ENCODE peak calls at places on chromosomes 13 and 19, in seven cellular contexts. U is A549, C is tibial artery, Y is heart right ventricle, P is ascending aorta, O is uterus, Z is cardiac muscle cell. A is an unnamed sample.

GRCh38 chr13:35279500-35279899 is 197.0 kb downstream of the MAB21L1 start:
- DNase-seq in U (no peak), Z (no peak), O (no peak), P (no peak), Y (no peak), C (no peak), A (no peak)

GRCh38 chr13:23955064-23955463 is 57.8 kb upstream of the C1QTNF9B start:
- DNase-seq in O (no peak), P (no peak), Z (no peak), Y (no peak), U (no peak), C (no peak), A (no peak)

GRCh38 chr19:34308381-34309367 is 54.3 kb downstream of the GARRE1 start:
- DNase-seq in P (no peak), C (no peak), O (no peak), U (no peak), Y (no peak), Z (no peak), A (no peak)

GRCh38 chr19:36528921-36529518 is 949 bp upstream of the ZNF260 start:
- DNase-seq in O (no peak), P (no peak), C (no peak), Y (no peak), Z (peak; percentile 12), U (peak; percentile 49), A (no peak)

GRCh38 chr13:95535243-95535642 is 17.3 kb upstream of the CLDN10 start:
- DNase-seq in O (no peak), U (peak; percentile 45), Z (no peak), C (no peak), Y (no peak), P (no peak), A (no peak)

GRCh38 chr13:25116044-25116443 is 20.1 kb downstream of the PABPC3 start:
- DNase-seq in Z (no peak), Y (no peak), O (no peak), C (no peak), P (no peak), U (no peak), A (no peak)

GRCh38 chr13:71964491-71965108 is 97.6 kb upstream of the DACH1 start:
- DNase-seq in O (no peak), Y (no peak), C (no peak), U (no peak), Z (no peak), P (no peak), A (no peak)

GRCh38 chr13:19590423-19590822 is 29.1 kb upstream of the TPTE2 start:
- DNase-seq in C (no peak), Z (no peak), P (no peak), O (no peak), Y (no peak), U (no peak), A (no peak)

GRCh38 chr19:34712606-34713261 is 21.3 kb upstream of the ZNF181 start:
- DNase-seq in Y (peak; percentile 76), P (peak; percentile 67), Z (peak; percentile 70), C (no peak), U (peak; percentile 77), O (peak; percentile 24), A (no peak)

GRCh38 chr19:48991823-48992570 is 1.1 kb downstream of the GYS1 start:
- DNase-seq in U (peak; percentile 75), Y (peak; percentile 74), P (peak; percentile 89), C (peak; percentile 90), Z (peak; percentile 69), O (peak; percentile 52), A (no peak)

GRCh38 chr19:4732680-4733114 is 9.1 kb upstream of the DPP9 start:
- DNase-seq in Y (peak; percentile 44), C (no peak), O (peak; percentile 52), U (peak; percentile 57), Z (peak; percentile 72), P (no peak), A (no peak)

GRCh38 chr13:72565893-72566292 is 161.5 kb downstream of the MZT1 start:
- DNase-seq in C (no peak), Z (peak; percentile 68), U (no peak), Y (no peak), O (no peak), P (no peak), A (no peak)

GRCh38 chr13:62696490-62696889 is 1280.8 kb upstream of the PCDH20 start:
- DNase-seq in Y (no peak), U (no peak), O (no peak), C (no peak), P (no peak), Z (no peak), A (no peak)

GRCh38 chr13:46553886-46554855 is 1.2 kb downstream of the LRCH1 start:
- DNase-seq in Y (peak; percentile 79), Z (peak; percentile 84), C (peak; percentile 85), U (peak; percentile 49), O (peak; percentile 62), P (peak; percentile 86), A (no peak)

GRCh38 chr13:46556380-46556779 is 3.4 kb downstream of the LRCH1 start:
- DNase-seq in Z (no peak), Y (no peak), O (no peak), U (no peak), C (no peak), P (no peak), A (no peak)

GRCh38 chr13:46553521-46553885 is 533 bp downstream of the LRCH1 start:
- DNase-seq in Z (peak; percentile 34), Y (no peak), P (peak; percentile 66), C (peak; percentile 68), U (no peak), O (no peak), A (no peak)

GRCh38 chr13:46555722-46556121 is 2.8 kb downstream of the LRCH1 start:
- DNase-seq in Z (no peak), P (no peak), O (no peak), Y (no peak), C (no peak), U (no peak), A (no peak)

GRCh38 chr13:46554971-46555370 is 2.0 kb downstream of the LRCH1 start:
- DNase-seq in P (no peak), Y (no peak), U (no peak), O (no peak), C (no peak), Z (no peak), A (no peak)
- H3K4me1 ChIP-seq in P (peaks cover 2% of the 10 kb centered on the region), Y (peaks cover 15% of the 10 kb centered on the region), U (peaks cover 32% of the 10 kb centered on the region), O (peaks cover 7% of the 10 kb centered on the region), C (peaks cover 43% of the 10 kb centered on the region), Z (peaks cover 8% of the 10 kb centered on the region), A (peaks cover 38% of the 10 kb centered on the region)

GRCh38 chr19:31233288-31233687 is 115.9 kb downstream of the TSHZ3 start:
- DNase-seq in P (no peak), Z (no peak), C (no peak), U (no peak), O (no peak), Y (no peak), A (no peak)

GRCh38 chr19:31232220-31232619 is 117.0 kb downstream of the TSHZ3 start:
- DNase-seq in Z (peak; percentile 15), Y (no peak), U (no peak), C (no peak), O (no peak), P (no peak), A (no peak)

GRCh38 chr19:31235806-31236205 is 113.4 kb downstream of the TSHZ3 start:
- DNase-seq in O (no peak), Y (no peak), C (no peak), P (no peak), U (no peak), Z (no peak), A (no peak)

GRCh38 chr19:31231181-31231580 is 118.1 kb downstream of the TSHZ3 start:
- DNase-seq in Y (no peak), O (no peak), U (no peak), Z (no peak), P (no peak), C (no peak), A (no peak)

GRCh38 chr19:31232871-31233270 is 116.4 kb downstream of the TSHZ3 start:
- DNase-seq in Y (no peak), U (no peak), P (no peak), O (no peak), Z (no peak), C (no peak), A (no peak)
- H3K9me3 ChIP-seq in Y (no peaks in the 10 kb centered on the region), U (peaks cover 2% of the 10 kb centered on the region), P (no peaks in the 10 kb centered on the region), O (no peaks in the 10 kb centered on the region), Z (no peaks in the 10 kb centered on the region), C (no peaks in the 10 kb centered on the region), A (no peaks in the 10 kb centered on the region)

GRCh38 chr13:112671359-112671758 is 18.5 kb upstream of the ATP11A start:
- DNase-seq in O (peak; percentile 6), U (no peak), C (no peak), Z (no peak), Y (no peak), P (no peak), A (no peak)

GRCh38 chr13:112670864-112671263 is 19.0 kb upstream of the ATP11A start:
- DNase-seq in C (no peak), Y (no peak), O (peak; percentile 7), Z (no peak), U (no peak), P (no peak), A (peak; percentile 70)

GRCh38 chr13:112674412-112675383 is 15.1 kb upstream of the ATP11A start:
- DNase-seq in O (no peak), Y (no peak), P (no peak), Z (no peak), U (no peak), C (no peak), A (peak; percentile 40)

GRCh38 chr13:112670118-112670517 is 19.7 kb upstream of the ATP11A start:
- DNase-seq in P (no peak), O (no peak), U (no peak), Z (no peak), C (no peak), Y (no peak), A (peak; percentile 65)

DNA sequence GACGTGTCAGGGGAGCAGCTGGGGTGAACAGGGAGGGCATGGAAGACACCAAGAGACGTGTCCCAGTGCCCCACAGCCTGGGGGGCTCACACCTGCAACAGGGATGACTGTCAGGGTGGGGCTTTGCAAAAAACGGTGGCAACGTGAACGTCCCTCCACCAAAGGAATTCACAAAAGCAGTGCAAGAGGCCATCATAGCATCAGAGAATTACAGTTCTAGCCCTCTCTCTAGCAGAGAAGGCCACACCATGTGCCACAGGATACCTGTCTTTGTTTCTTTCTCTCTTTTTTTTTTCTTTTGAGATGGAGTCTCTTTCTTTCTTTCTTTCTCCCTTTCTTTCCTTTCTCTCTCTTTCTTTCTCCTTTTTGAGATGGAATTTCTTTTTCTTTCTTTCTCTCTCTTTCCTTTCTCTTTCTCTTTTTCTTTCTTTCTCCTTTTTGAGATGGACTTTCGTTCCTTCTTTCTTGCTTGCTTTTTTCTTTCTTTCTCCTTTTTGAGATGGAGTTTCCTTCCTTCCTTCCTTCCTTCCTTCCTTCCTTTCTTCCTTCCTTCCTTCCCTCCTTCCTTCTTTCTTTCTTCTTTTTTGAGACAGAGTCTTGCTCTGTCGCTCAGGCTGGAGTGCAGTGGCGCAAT is 17.1 kb upstream of the ATP11A start:
- DNase-seq in C (no peak), Y (no peak), U (no peak), P (no peak), O (no peak), Z (no peak), A (peak; percentile 62)
- H3K4me3 ChIP-seq in C (no peak overlapping the region), Y (no peak overlapping the region), U (no peak overlapping the region), P (no peak overlapping the region), O (no peak overlapping the region), Z (no peak overlapping the region), A (no peak overlapping the region)

DNA sequence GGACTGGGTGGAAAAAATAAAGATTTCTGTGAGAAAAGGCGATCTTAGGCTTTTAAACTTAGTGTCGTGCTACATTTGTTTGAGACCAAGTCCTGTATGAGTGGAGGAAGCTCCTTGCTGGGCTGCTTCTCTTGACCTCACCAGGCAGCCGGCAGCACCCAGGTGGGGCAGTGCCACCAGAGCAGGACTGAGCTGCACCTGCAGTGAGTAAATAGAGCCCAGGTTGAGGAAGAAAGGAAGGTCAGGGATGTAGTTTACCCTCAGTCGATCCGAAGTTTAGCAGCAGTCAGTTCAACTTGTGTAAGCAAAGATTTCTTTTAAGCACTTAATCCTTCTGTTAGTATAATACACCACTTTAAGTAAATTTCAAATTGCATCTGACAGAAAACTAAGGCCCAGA is 13.6 kb downstream of the HNRNPM start:
- DNase-seq in Y (no peak), P (no peak), U (no peak), C (no peak), Z (no peak), O (no peak), A (no peak)
- H3K4me1 ChIP-seq in Y (peaks cover 89% of the 10 kb centered on the region), P (peaks cover 23% of the 10 kb centered on the region), U (peaks cover 70% of the 10 kb centered on the region), C (peaks cover 85% of the 10 kb centered on the region), Z (peaks cover 42% of the 10 kb centered on the region), O (peaks cover 10% of the 10 kb centered on the region), A (peaks cover 82% of the 10 kb centered on the region)

A was measured in vagina.